ENCODE peak calls at places on chromosomes 12 and 14, in seven cellular contexts. N is breast epithelium, V is erythroblast, I is tibial nerve, J is sigmoid colon, T is testis, P is A549. W is an unnamed sample.

GRCh38 chr14:105074601-105075053 is 9.4 kb upstream of the GPR132 start:
- DNase-seq in V (no peak), P (no peak), I (no peak), T (no peak), J (no peak), N (no peak), W (no peak)

GRCh38 chr12:26938660-26939185 is 453 bp downstream of the FGFR1OP2 start:
- DNase-seq in N (no peak), J (no peak), T (no peak), V (no peak), P (peak), I (peak), W (peak)

GRCh38 chr12:20695232-20695631 is at the start of gene SLCO1C1:
- DNase-seq in I (no peak), J (no peak), T (peak), V (no peak), P (no peak), N (no peak), W (no peak)

GRCh38 chr12:101490286-101490920 is 15.3 kb downstream of the SPIC start:
- DNase-seq in N (no peak), J (no peak), I (no peak), T (peak), P (peak), V (peak), W (peak)

GRCh38 chr14:69428289-69428998 is 30.0 kb downstream of the SLC39A9 start:
- DNase-seq in T (no peak), V (no peak), I (no peak), J (no peak), P (no peak), N (no peak), W (no peak)

GRCh38 chr12:121391619-121392324 is 8.1 kb upstream of the RNF34 start:
- DNase-seq in N (no peak), I (no peak), T (no peak), P (no peak), J (no peak), V (peak), W (no peak)

GRCh38 chr12:52765702-52766101 is 11.4 kb downstream of the KRT76 start:
- DNase-seq in N (no peak), I (no peak), V (no peak), T (no peak), J (no peak), P (no peak), W (no peak)

GRCh38 chr14:103105580-103106168 is 11.1 kb downstream of the EXOC3L4 start:
- DNase-seq in J (no peak), N (no peak), T (no peak), V (peak), P (no peak), I (no peak), W (no peak)

GRCh38 chr12:6347367-6348338 is 5.8 kb upstream of the TNFRSF1A start:
- DNase-seq in J (peak), P (no peak), N (peak), I (no peak), T (peak), V (no peak), W (no peak)

GRCh38 chr14:95467657-95468056 is 48.8 kb downstream of the SYNE3 start:
- DNase-seq in V (no peak), N (no peak), P (no peak), J (no peak), I (no peak), T (no peak), W (no peak)

GRCh38 chr12:55696141-55696540 is 11.6 kb downstream of the ITGA7 start:
- DNase-seq in P (no peak), T (no peak), J (peak), V (no peak), N (no peak), I (no peak), W (no peak)

GRCh38 chr14:51564986-51565604 is 86.6 kb upstream of the FRMD6 start:
- DNase-seq in T (no peak), V (no peak), I (no peak), J (no peak), N (peak), P (no peak), W (no peak)

GRCh38 chr12:76455582-76456345 is 103.8 kb downstream of the OSBPL8 start:
- DNase-seq in I (no peak), T (no peak), N (no peak), P (peak), V (peak), J (no peak), W (peak)

GRCh38 chr14:25574949-25575348 is 525.0 kb upstream of the STXBP6 start:
- DNase-seq in P (no peak), N (no peak), V (no peak), I (no peak), J (no peak), T (no peak), W (no peak)

DNA sequence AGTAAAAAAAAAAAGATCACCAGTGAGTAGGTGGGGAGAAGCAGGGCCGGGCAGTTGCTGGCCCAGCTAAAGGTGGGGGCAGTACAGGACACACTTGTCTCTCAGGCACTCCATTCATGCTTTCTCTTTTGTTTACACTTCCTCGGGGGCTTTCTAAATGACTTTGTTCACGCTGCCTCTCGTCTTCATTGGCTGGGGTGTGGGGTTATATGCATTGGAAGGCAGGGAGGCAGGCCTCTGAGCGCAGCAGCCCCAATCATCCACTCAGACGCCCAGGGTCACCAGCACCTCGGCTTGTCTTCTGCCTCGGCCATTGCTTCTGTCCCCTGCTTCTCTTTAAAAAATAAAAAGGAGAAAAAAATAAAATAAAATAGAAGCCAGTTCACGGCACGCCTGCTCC is 369 bp downstream of the TGFB3 start:
- DNase-seq in T (peak), V (peak), J (peak), P (no peak), I (no peak), N (no peak), W (peak)
- TF ChIP-seq POLR2A in T (no peak), V (no peak), J (no peak), P (no peak), I (no peak), N (no peak), W (no peak)

GRCh38 chr14:24114536-24115450 is at the start of the genes DCAF11 and NRL:
- DNase-seq in V (peak), I (peak), P (peak), T (peak), N (peak), J (peak), W (peak)
- TF ChIP-seq POLR2A in V (peak), I (no peak), P (peak), T (no peak), N (peak), J (no peak), W (peak)

DNA sequence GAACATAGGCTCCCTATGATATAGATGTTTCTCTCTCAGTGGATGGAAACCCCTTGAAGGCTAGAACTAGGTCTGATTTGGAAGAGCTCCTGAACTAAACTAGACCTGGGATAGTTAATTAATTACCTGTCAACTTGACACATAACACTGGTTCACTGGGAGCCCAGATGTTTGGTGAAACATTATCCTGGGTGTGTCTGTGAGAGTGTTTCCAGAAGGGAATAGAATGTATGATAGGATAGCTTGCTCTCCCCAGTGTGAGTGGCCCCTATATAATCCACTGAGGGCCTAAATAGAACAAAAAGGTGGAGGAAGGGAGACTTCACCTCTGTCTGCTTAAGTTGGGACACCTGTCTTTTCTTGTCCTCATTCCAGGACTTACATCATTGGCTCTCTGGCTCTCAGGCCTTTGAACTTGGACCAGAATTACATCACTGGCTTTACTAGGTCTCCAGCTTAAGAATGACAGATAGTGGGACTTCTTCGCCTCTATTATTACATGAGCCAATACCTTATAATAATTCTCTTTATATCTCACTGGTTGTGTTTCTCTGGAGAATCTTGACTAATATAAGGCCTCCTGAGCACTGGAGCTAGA is 194.1 kb downstream of the KTN1 start:
- DNase-seq in I (no peak), N (no peak), P (no peak), J (no peak), V (no peak), T (no peak), W (no peak)
- TF ChIP-seq POLR2A in I (no peak), N (no peak), P (no peak), J (no peak), V (no peak), T (no peak), W (no peak)

GRCh38 chr12:10128687-10129086 is 1.3 kb downstream of the CLEC7A start:
- DNase-seq in J (no peak), P (no peak), T (no peak), N (no peak), I (no peak), V (no peak), W (no peak)
- TF ChIP-seq POLR2A in J (no peak), P (no peak), T (no peak), N (no peak), I (no peak), V (no peak), W (no peak)